ENCODE peak calls at places on chromosomes 1 and 21, in four cellular contexts. I is WTC11; X is activated T-helper 1 cell treated with anti-CD3 and anti-CD28 coated beads, Interleukin-2, amount 50 U/mL, for 16 hours; G is NCI-H2081 treated with DMSO at 0.1 percent for 48 hours. B is an unnamed sample.

GRCh38 chr1:226104671-226105121 is 42.2 kb downstream of the H3-3A start:
- DNase-seq in I (no peak), X (no peak), G (no peak), B (no peak)

GRCh38 chr1:185694081-185694480 is 40.1 kb upstream of the HMCN1 start:
- DNase-seq in I (no peak), X (no peak), G (no peak), B (peak; percentile 13)

GRCh38 chr1:109040627-109041613 is 982 bp downstream of the WDR47 start:
- DNase-seq in I (peak; percentile 39), X (no peak), G (no peak), B (no peak)

GRCh38 chr1:34192621-34193020 is 15.9 kb downstream of the C1orf94 start:
- DNase-seq in I (no peak), X (no peak), G (no peak), B (no peak)

GRCh38 chr1:218537131-218537904 is 192.2 kb downstream of the TGFB2 start:
- DNase-seq in I (no peak), X (no peak), G (no peak), B (no peak)

GRCh38 chr1:40965531-40965930 is 14.0 kb upstream of the CTPS1 start:
- DNase-seq in I (no peak), X (no peak), G (no peak), B (no peak)

GRCh38 chr1:106986603-106987002 is 69.9 kb upstream of the PRMT6 start:
- DNase-seq in I (no peak), X (no peak), G (no peak), B (no peak)

GRCh38 chr1:19682257-19682656 is 17.6 kb downstream of the HTR6 start:
- DNase-seq in I (no peak), X (no peak), G (no peak), B (no peak)

GRCh38 chr1:43309626-43310025 is 8.8 kb downstream of the TIE1 start:
- DNase-seq in I (no peak), X (no peak), G (no peak), B (no peak)

GRCh38 chr1:109240158-109241152 is 8.9 kb upstream of the CELSR2 start:
- DNase-seq in I (peak; percentile 70), X (no peak), G (no peak), B (no peak)

GRCh38 chr21:33229776-33230517 is at the start of gene IFNAR2:
- DNase-seq in I (peak; percentile 79), X (peak; percentile 69), G (peak; percentile 8), B (peak; percentile 68)

GRCh38 chr1:199173356-199173755 is 534.5 kb downstream of the PTPRC start:
- DNase-seq in I (no peak), X (no peak), G (no peak), B (no peak)

GRCh38 chr1:55877440-55878232 is 662.5 kb upstream of the USP24 start:
- DNase-seq in I (no peak), X (no peak), G (no peak), B (no peak)

GRCh38 chr1:100362821-100363466 is 10.6 kb downstream of the CDC14A start:
- DNase-seq in I (peak; percentile 52), X (no peak), G (no peak), B (no peak)

GRCh38 chr21:20083336-20083735 is 914.9 kb upstream of the NCAM2 start:
- DNase-seq in I (no peak), X (no peak), G (no peak), B (no peak)

GRCh38 chr1:230661976-230662375 is 19.7 kb downstream of the COG2 start:
- DNase-seq in I (no peak), X (no peak), G (no peak), B (no peak)

GRCh38 chr1:53122194-53122846 is 20.1 kb downstream of the SLC1A7 start:
- DNase-seq in I (no peak), X (no peak), G (no peak), B (no peak)

GRCh38 chr1:16888806-16889178 is 7.0 kb upstream of the RNU1-2 start:
- DNase-seq in I (no peak), X (no peak), G (no peak), B (no peak)

GRCh38 chr1:221274373-221274772 is 395.1 kb downstream of the HLX start:
- DNase-seq in I (no peak), X (no peak), G (peak; percentile 98), B (no peak)

GRCh38 chr1:151166506-151166956 is 587 bp downstream of the SCNM1 start:
- DNase-seq in I (no peak), X (no peak), G (no peak), B (no peak)

GRCh38 chr1:207424570-207425131 is 29.5 kb upstream of the CR2 start:
- DNase-seq in I (no peak), X (no peak), G (no peak), B (no peak)

GRCh38 chr1:111140680-111140967 is 601 bp downstream of the CEPT1 start:
- DNase-seq in I (no peak), X (no peak), G (no peak), B (no peak)

GRCh38 chr1:70727891-70728443 is 316.9 kb downstream of the CTH start:
- DNase-seq in I (peak; percentile 29), X (no peak), G (no peak), B (no peak)

GRCh38 chr1:91672601-91673161 is 172.0 kb downstream of the CDC7 start:
- DNase-seq in I (no peak), X (no peak), G (no peak), B (no peak)

GRCh38 chr1:1623181-1623630 is 7.9 kb downstream of the MIB2 start:
- DNase-seq in I (no peak), X (no peak), G (no peak), B (no peak)

GRCh38 chr1:233844697-233845096 is 59.8 kb upstream of the SLC35F3 start:
- DNase-seq in I (no peak), X (no peak), G (no peak), B (no peak)

GRCh38 chr1:233901495-233901894 is 3.0 kb upstream of the SLC35F3 start:
- DNase-seq in I (no peak), X (no peak), G (no peak), B (no peak)

GRCh38 chr1:31581821-31582810 is 5.8 kb downstream of the TINAGL1 start:
- DNase-seq in I (no peak), X (no peak), G (no peak), B (no peak)

B was measured in effector memory CD4-positive, alpha-beta T cell.